ENCODE peak calls at places on chromosomes 7 and 10, in four cellular contexts. One of them, this sample, is unnamed.

GRCh38 chr10:110860576-110861241 is 11.0 kb upstream of the PDCD4 start:
- DNase-seq in A549: no peak
- DNase-seq in GM12878: peak
- DNase-seq in K562: no peak
- DNase-seq in this sample: no peak

GRCh38 chr7:110857106-110857505 is 233.8 kb upstream of the LRRN3 start:
- DNase-seq in A549: no peak
- DNase-seq in GM12878: no peak
- DNase-seq in K562: no peak
- DNase-seq in this sample: no peak

GRCh38 chr10:74976565-74976964 is 134.9 kb upstream of the SAMD8 start:
- DNase-seq in A549: peak
- DNase-seq in GM12878: no peak
- DNase-seq in K562: peak
- DNase-seq in this sample: no peak

GRCh38 chr10:48501226-48501625 is 103.6 kb downstream of the ARHGAP22 start:
- DNase-seq in A549: no peak
- DNase-seq in GM12878: no peak
- DNase-seq in K562: no peak
- DNase-seq in this sample: no peak

GRCh38 chr10:23818484-23818883 is 379.6 kb downstream of the OTUD1 start:
- DNase-seq in A549: no peak
- DNase-seq in GM12878: no peak
- DNase-seq in K562: no peak
- DNase-seq in this sample: no peak

GRCh38 chr7:133910761-133911160 is 216.4 kb upstream of the LRGUK start:
- DNase-seq in A549: no peak
- DNase-seq in GM12878: no peak
- DNase-seq in K562: no peak
- DNase-seq in this sample: no peak

GRCh38 chr10:113386005-113386404 is 166.8 kb upstream of the HABP2 start:
- DNase-seq in A549: peak
- DNase-seq in GM12878: no peak
- DNase-seq in K562: no peak
- DNase-seq in this sample: peak

GRCh38 chr7:101550641-101551531 is 78.2 kb downstream of the MYL10 start:
- DNase-seq in A549: no peak
- DNase-seq in GM12878: no peak
- DNase-seq in K562: peak
- DNase-seq in this sample: no peak

GRCh38 chr10:119207713-119208552 is 562 bp downstream of the GRK5 start:
- DNase-seq in A549: peak
- DNase-seq in GM12878: no peak
- DNase-seq in K562: no peak
- DNase-seq in this sample: peak

GRCh38 chr10:62038609-62039190 is 137.2 kb downstream of the ARID5B start:
- DNase-seq in A549: peak
- DNase-seq in GM12878: no peak
- DNase-seq in K562: peak
- DNase-seq in this sample: peak

GRCh38 chr10:100303724-100304319 is 17.3 kb upstream of the BLOC1S2 start:
- DNase-seq in A549: peak
- DNase-seq in GM12878: no peak
- DNase-seq in K562: peak
- DNase-seq in this sample: peak

GRCh38 chr10:88256013-88256680 is 327.0 kb downstream of the RNLS start:
- DNase-seq in A549: no peak
- DNase-seq in GM12878: no peak
- DNase-seq in K562: no peak
- DNase-seq in this sample: no peak

GRCh38 chr7:3559178-3559765 is 258.2 kb downstream of the SDK1 start:
- DNase-seq in A549: peak
- DNase-seq in GM12878: no peak
- DNase-seq in K562: no peak
- DNase-seq in this sample: peak

GRCh38 chr7:19899517-19899916 is 126.1 kb upstream of the TMEM196 start:
- DNase-seq in A549: peak
- DNase-seq in GM12878: no peak
- DNase-seq in K562: no peak
- DNase-seq in this sample: no peak

GRCh38 chr7:3787717-3788311 is 486.8 kb downstream of the SDK1 start:
- DNase-seq in A549: no peak
- DNase-seq in GM12878: no peak
- DNase-seq in K562: no peak
- DNase-seq in this sample: no peak

GRCh38 chr7:24503511-24503910 is 69.7 kb upstream of the PALS2 start:
- DNase-seq in A549: no peak
- DNase-seq in GM12878: no peak
- DNase-seq in K562: no peak
- DNase-seq in this sample: no peak

GRCh38 chr10:89646833-89647570 is 2.0 kb upstream of the PANK1 start:
- DNase-seq in A549: no peak
- DNase-seq in GM12878: no peak
- DNase-seq in K562: no peak
- DNase-seq in this sample: no peak

GRCh38 chr10:43110318-43111071 is 27.8 kb upstream of the CSGALNACT2 start:
- DNase-seq in A549: no peak
- DNase-seq in GM12878: no peak
- DNase-seq in K562: no peak
- DNase-seq in this sample: peak

GRCh38 chr10:116774728-116775151 is 32.4 kb upstream of the HSPA12A start:
- DNase-seq in A549: no peak
- DNase-seq in GM12878: no peak
- DNase-seq in K562: no peak
- DNase-seq in this sample: no peak

GRCh38 chr7:158413962-158414961 is 173.4 kb downstream of the PTPRN2 start:
- DNase-seq in A549: peak
- DNase-seq in GM12878: no peak
- DNase-seq in K562: no peak
- DNase-seq in this sample: no peak

GRCh38 chr7:16071246-16071857 is 350.0 kb downstream of the CRPPA start:
- DNase-seq in A549: peak
- DNase-seq in GM12878: no peak
- DNase-seq in K562: peak
- DNase-seq in this sample: peak

GRCh38 chr10:93554760-93555432 is 11.6 kb upstream of the FFAR4 start:
- DNase-seq in A549: peak
- DNase-seq in GM12878: no peak
- DNase-seq in K562: peak
- DNase-seq in this sample: peak

GRCh38 chr7:24701232-24701898 is 55.9 kb downstream of the GSDME start:
- DNase-seq in A549: no peak
- DNase-seq in GM12878: no peak
- DNase-seq in K562: no peak
- DNase-seq in this sample: peak

GRCh38 chr10:100763043-100763747 is 17.8 kb downstream of the PAX2 start:
- DNase-seq in A549: no peak
- DNase-seq in GM12878: no peak
- DNase-seq in K562: no peak
- DNase-seq in this sample: no peak

GRCh38 chr7:140165422-140165821 is 11.4 kb downstream of the KDM7A start:
- DNase-seq in A549: peak
- DNase-seq in GM12878: no peak
- DNase-seq in K562: no peak
- DNase-seq in this sample: peak

GRCh38 chr7:92588561-92588960 is 1.6 kb downstream of the FAM133B start:
- DNase-seq in A549: peak
- DNase-seq in GM12878: no peak
- DNase-seq in K562: no peak
- DNase-seq in this sample: no peak

GRCh38 chr7:95590387-95591248 is 5.7 kb downstream of the PDK4 start:
- DNase-seq in A549: no peak
- DNase-seq in GM12878: no peak
- DNase-seq in K562: no peak
- DNase-seq in this sample: no peak

GRCh38 chr7:36994456-36995112 is 270.3 kb upstream of the AOAH start:
- DNase-seq in A549: no peak
- DNase-seq in GM12878: no peak
- DNase-seq in K562: no peak
- DNase-seq in this sample: no peak

GRCh38 chr10:48577158-48577557 is 27.7 kb downstream of the ARHGAP22 start:
- DNase-seq in A549: no peak
- DNase-seq in GM12878: no peak
- DNase-seq in K562: no peak
- DNase-seq in this sample: no peak

GRCh38 chr7:100604976-100605911 is 3.1 kb downstream of the PCOLCE start:
- DNase-seq in A549: peak
- DNase-seq in GM12878: no peak
- DNase-seq in K562: peak
- DNase-seq in this sample: no peak

GRCh38 chr10:111076682-111077661 is at the start of gene ADRA2A:
- DNase-seq in A549: peak
- DNase-seq in GM12878: no peak
- DNase-seq in K562: no peak
- DNase-seq in this sample: peak

GRCh38 chr10:124670849-124671248 is 73.3 kb downstream of the FAM53B start:
- DNase-seq in A549: no peak
- DNase-seq in GM12878: no peak
- DNase-seq in K562: no peak
- DNase-seq in this sample: no peak

GRCh38 chr10:17023386-17024298 is 106.0 kb downstream of the CUBN start:
- DNase-seq in A549: peak
- DNase-seq in GM12878: peak
- DNase-seq in K562: peak
- DNase-seq in this sample: peak

GRCh38 chr10:4266387-4267083 is 481.5 kb upstream of the KLF6 start:
- DNase-seq in A549: no peak
- DNase-seq in GM12878: no peak
- DNase-seq in K562: no peak
- DNase-seq in this sample: peak

DNA sequence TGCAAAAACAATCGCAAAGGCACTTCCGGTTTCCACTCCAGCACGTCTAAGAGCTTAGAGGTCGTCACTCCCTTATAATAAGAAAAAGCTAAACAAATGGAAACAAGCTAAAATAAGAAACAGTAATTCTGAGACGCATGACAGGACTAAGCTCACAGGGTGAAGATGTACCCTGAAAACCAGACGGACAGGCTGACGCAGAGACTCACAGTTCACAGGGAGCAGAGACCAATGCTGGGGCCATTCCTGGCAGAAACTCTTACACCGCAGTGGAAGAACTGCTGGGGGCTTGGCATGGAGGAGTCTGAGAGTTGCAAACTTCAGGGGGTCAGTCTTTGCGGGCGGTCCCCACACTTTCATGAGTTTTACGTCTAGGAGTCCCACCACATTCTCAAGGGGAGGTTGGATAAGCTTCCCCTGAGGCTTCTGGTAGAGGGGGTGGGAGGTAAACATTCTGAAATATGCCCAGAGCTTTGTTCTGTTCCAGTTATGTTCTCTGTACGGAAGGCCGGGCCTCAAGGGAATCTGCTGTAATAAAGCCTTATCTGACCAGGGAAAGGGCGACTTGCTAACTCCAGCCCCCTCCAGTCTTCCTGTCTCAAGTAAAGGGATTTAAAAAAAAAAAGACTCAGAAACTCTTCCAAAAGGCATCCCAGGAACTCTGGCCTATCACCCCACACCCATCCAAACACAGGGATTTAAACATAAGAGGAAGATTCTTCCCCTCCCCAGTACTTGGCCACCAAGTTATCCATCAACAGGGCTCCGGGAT is 47.8 kb downstream of the BRI3 start:
- DNase-seq in A549: no peak
- DNase-seq in GM12878: no peak
- DNase-seq in K562: no peak
- DNase-seq in this sample: peak
- TF ChIP-seq ELK1 in A549: no peak
- TF ChIP-seq ELK1 in GM12878: no peak
- TF ChIP-seq ELK1 in K562: no peak
- TF ChIP-seq ELK1 in this sample: no peak

DNA sequence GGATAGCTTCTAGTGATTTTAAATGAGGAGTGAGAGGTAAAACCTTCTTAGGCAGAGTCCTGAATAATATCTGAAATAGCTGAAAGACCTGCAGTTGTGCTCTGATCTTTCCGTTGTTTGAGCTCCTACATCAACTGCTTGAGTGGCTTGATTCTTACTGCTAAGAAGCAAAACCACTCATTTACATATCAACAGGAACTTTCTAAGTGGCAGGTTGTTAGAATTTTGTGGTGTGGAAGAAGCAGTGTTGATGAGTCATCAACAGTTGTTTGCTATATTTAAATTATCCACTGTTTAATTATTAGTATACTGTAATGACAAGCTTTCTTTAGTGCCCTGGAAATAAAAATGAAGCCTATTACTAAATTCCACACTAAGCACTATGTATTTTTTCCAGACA is 689.5 kb downstream of the DNAJB9 start:
- DNase-seq in A549: no peak
- DNase-seq in GM12878: no peak
- DNase-seq in K562: no peak
- DNase-seq in this sample: no peak
- TF ChIP-seq ELK1 in A549: no peak
- TF ChIP-seq ELK1 in GM12878: no peak
- TF ChIP-seq ELK1 in K562: no peak
- TF ChIP-seq ELK1 in this sample: no peak

GRCh38 chr7:80942261-80943041 is 23.6 kb upstream of the SEMA3C start:
- DNase-seq in A549: peak
- DNase-seq in GM12878: no peak
- DNase-seq in K562: no peak
- DNase-seq in this sample: peak
- TF ChIP-seq ELK1 in A549: no peak
- TF ChIP-seq ELK1 in GM12878: no peak
- TF ChIP-seq ELK1 in K562: no peak
- TF ChIP-seq ELK1 in this sample: no peak

GRCh38 chr7:116796471-116796870 is 65.9 kb upstream of the CAPZA2 start:
- DNase-seq in A549: no peak
- DNase-seq in GM12878: no peak
- DNase-seq in K562: no peak
- DNase-seq in this sample: no peak
- TF ChIP-seq ELK1 in A549: no peak
- TF ChIP-seq ELK1 in GM12878: no peak
- TF ChIP-seq ELK1 in K562: no peak
- TF ChIP-seq ELK1 in this sample: no peak

GRCh38 chr10:90856261-90856660 is 1.6 kb downstream of the HTR7 start:
- DNase-seq in A549: no peak
- DNase-seq in GM12878: no peak
- DNase-seq in K562: no peak
- DNase-seq in this sample: no peak
- TF ChIP-seq ELK1 in A549: no peak
- TF ChIP-seq ELK1 in GM12878: no peak
- TF ChIP-seq ELK1 in K562: no peak
- TF ChIP-seq ELK1 in this sample: no peak

GRCh38 chr10:121159670-121160069 is 308.5 kb downstream of the WDR11 start:
- DNase-seq in A549: no peak
- DNase-seq in GM12878: no peak
- DNase-seq in K562: no peak
- DNase-seq in this sample: no peak

GRCh38 chr10:121169406-121169805 is 318.2 kb downstream of the WDR11 start:
- DNase-seq in A549: no peak
- DNase-seq in GM12878: no peak
- DNase-seq in K562: no peak
- DNase-seq in this sample: no peak

GRCh38 chr10:121168513-121169216 is 317.5 kb downstream of the WDR11 start:
- DNase-seq in A549: no peak
- DNase-seq in GM12878: no peak
- DNase-seq in K562: no peak
- DNase-seq in this sample: no peak

GRCh38 chr10:121167534-121168243 is 316.5 kb downstream of the WDR11 start:
- DNase-seq in A549: no peak
- DNase-seq in GM12878: no peak
- DNase-seq in K562: no peak
- DNase-seq in this sample: no peak

GRCh38 chr10:121165276-121165675 is 314.1 kb downstream of the WDR11 start:
- DNase-seq in A549: no peak
- DNase-seq in GM12878: no peak
- DNase-seq in K562: no peak
- DNase-seq in this sample: no peak
- TF ChIP-seq ELK1 in A549: no peak
- TF ChIP-seq ELK1 in GM12878: no peak
- TF ChIP-seq ELK1 in K562: no peak
- TF ChIP-seq ELK1 in this sample: no peak